ENCODE peak calls at places on chromosomes 2 and 18, in eight cellular contexts. One of them, this sample, is unnamed. For H3K9me3, the result is how much of the 10 kb centered on the place peaks cover.

GRCh38 chr18:12076424-12077140 is 17.1 kb upstream of the ANKRD62 start:
- DNase-seq in stomach: peak
- DNase-seq in K562: no peak
- DNase-seq in effector memory CD4-positive, alpha-beta T cell: no peak
- DNase-seq in spleen: peak
- DNase-seq in IMR-90: peak
- DNase-seq in osteoblast: peak
- DNase-seq in left lung: peak
- DNase-seq in this sample: no peak

GRCh38 chr2:12577086-12577485 is 139.7 kb upstream of the TRIB2 start:
- DNase-seq in stomach: no peak
- DNase-seq in K562: no peak
- DNase-seq in effector memory CD4-positive, alpha-beta T cell: no peak
- DNase-seq in spleen: no peak
- DNase-seq in IMR-90: no peak
- DNase-seq in osteoblast: no peak
- DNase-seq in left lung: no peak
- DNase-seq in this sample: no peak

GRCh38 chr2:222000326-222000725 is 298.5 kb downstream of the PAX3 start:
- DNase-seq in stomach: no peak
- DNase-seq in K562: no peak
- DNase-seq in effector memory CD4-positive, alpha-beta T cell: no peak
- DNase-seq in spleen: no peak
- DNase-seq in IMR-90: peak
- DNase-seq in osteoblast: no peak
- DNase-seq in left lung: no peak
- DNase-seq in this sample: no peak

GRCh38 chr2:24008672-24009366 is 1.1 kb upstream of the MFSD2B start:
- DNase-seq in stomach: no peak
- DNase-seq in K562: no peak
- DNase-seq in effector memory CD4-positive, alpha-beta T cell: no peak
- DNase-seq in spleen: no peak
- DNase-seq in IMR-90: no peak
- DNase-seq in osteoblast: no peak
- DNase-seq in left lung: no peak
- DNase-seq in this sample: no peak

GRCh38 chr2:120219766-120220165 is 3.4 kb downstream of the TMEM185B start:
- DNase-seq in stomach: peak
- DNase-seq in K562: no peak
- DNase-seq in effector memory CD4-positive, alpha-beta T cell: no peak
- DNase-seq in spleen: peak
- DNase-seq in IMR-90: no peak
- DNase-seq in osteoblast: peak
- DNase-seq in left lung: no peak
- DNase-seq in this sample: no peak

GRCh38 chr2:156647377-156648010 is 211.3 kb downstream of the GPD2 start:
- DNase-seq in stomach: no peak
- DNase-seq in K562: no peak
- DNase-seq in effector memory CD4-positive, alpha-beta T cell: no peak
- DNase-seq in spleen: no peak
- DNase-seq in IMR-90: no peak
- DNase-seq in osteoblast: peak
- DNase-seq in left lung: no peak
- DNase-seq in this sample: no peak

GRCh38 chr18:10194592-10194991 is 259.8 kb upstream of the APCDD1 start:
- DNase-seq in stomach: no peak
- DNase-seq in K562: no peak
- DNase-seq in effector memory CD4-positive, alpha-beta T cell: no peak
- DNase-seq in spleen: no peak
- DNase-seq in IMR-90: no peak
- DNase-seq in osteoblast: no peak
- DNase-seq in left lung: no peak
- DNase-seq in this sample: no peak

GRCh38 chr2:88832256-88832991 is 141.0 kb downstream of the RPIA start:
- DNase-seq in stomach: no peak
- DNase-seq in K562: no peak
- DNase-seq in effector memory CD4-positive, alpha-beta T cell: no peak
- DNase-seq in spleen: peak
- DNase-seq in IMR-90: no peak
- DNase-seq in osteoblast: no peak
- DNase-seq in left lung: no peak
- DNase-seq in this sample: no peak

GRCh38 chr2:2569836-2570235 is 238.8 kb upstream of the MYT1L start:
- DNase-seq in stomach: no peak
- DNase-seq in K562: no peak
- DNase-seq in effector memory CD4-positive, alpha-beta T cell: no peak
- DNase-seq in spleen: peak
- DNase-seq in IMR-90: no peak
- DNase-seq in osteoblast: no peak
- DNase-seq in left lung: no peak
- DNase-seq in this sample: no peak

GRCh38 chr2:109676346-109676897 is 62.3 kb downstream of the SOWAHC start:
- DNase-seq in stomach: no peak
- DNase-seq in K562: no peak
- DNase-seq in effector memory CD4-positive, alpha-beta T cell: no peak
- DNase-seq in spleen: no peak
- DNase-seq in IMR-90: no peak
- DNase-seq in osteoblast: no peak
- DNase-seq in left lung: no peak
- DNase-seq in this sample: no peak

GRCh38 chr2:217434183-217434620 is 568.6 kb downstream of the TNS1 start:
- DNase-seq in stomach: peak
- DNase-seq in K562: peak
- DNase-seq in effector memory CD4-positive, alpha-beta T cell: no peak
- DNase-seq in spleen: peak
- DNase-seq in IMR-90: peak
- DNase-seq in osteoblast: peak
- DNase-seq in left lung: peak
- DNase-seq in this sample: peak

GRCh38 chr18:987325-988186 is 82.9 kb downstream of the ADCYAP1 start:
- DNase-seq in stomach: no peak
- DNase-seq in K562: peak
- DNase-seq in effector memory CD4-positive, alpha-beta T cell: no peak
- DNase-seq in spleen: no peak
- DNase-seq in IMR-90: no peak
- DNase-seq in osteoblast: peak
- DNase-seq in left lung: no peak
- DNase-seq in this sample: no peak

GRCh38 chr2:105746177-105747080 is 1.7 kb downstream of the NCK2 start:
- DNase-seq in stomach: peak
- DNase-seq in K562: peak
- DNase-seq in effector memory CD4-positive, alpha-beta T cell: peak
- DNase-seq in spleen: peak
- DNase-seq in IMR-90: no peak
- DNase-seq in osteoblast: peak
- DNase-seq in left lung: peak
- DNase-seq in this sample: peak

GRCh38 chr2:158716921-158717320 is 78.2 kb upstream of the DAPL1 start:
- DNase-seq in stomach: no peak
- DNase-seq in K562: no peak
- DNase-seq in effector memory CD4-positive, alpha-beta T cell: no peak
- DNase-seq in spleen: no peak
- DNase-seq in IMR-90: no peak
- DNase-seq in osteoblast: no peak
- DNase-seq in left lung: no peak
- DNase-seq in this sample: no peak

GRCh38 chr18:35406666-35407065 is 29.5 kb upstream of the ZNF396 start:
- DNase-seq in stomach: no peak
- DNase-seq in K562: no peak
- DNase-seq in effector memory CD4-positive, alpha-beta T cell: no peak
- DNase-seq in spleen: no peak
- DNase-seq in IMR-90: no peak
- DNase-seq in osteoblast: no peak
- DNase-seq in left lung: no peak
- DNase-seq in this sample: no peak

GRCh38 chr18:2180586-2180985 is 390.7 kb downstream of the METTL4 start:
- DNase-seq in stomach: no peak
- DNase-seq in K562: no peak
- DNase-seq in effector memory CD4-positive, alpha-beta T cell: no peak
- DNase-seq in spleen: no peak
- DNase-seq in IMR-90: no peak
- DNase-seq in osteoblast: no peak
- DNase-seq in left lung: no peak
- DNase-seq in this sample: no peak

GRCh38 chr2:174826051-174826450 is 61.8 kb upstream of the CHRNA1 start:
- DNase-seq in stomach: no peak
- DNase-seq in K562: no peak
- DNase-seq in effector memory CD4-positive, alpha-beta T cell: no peak
- DNase-seq in spleen: no peak
- DNase-seq in IMR-90: no peak
- DNase-seq in osteoblast: peak
- DNase-seq in left lung: no peak
- DNase-seq in this sample: no peak

GRCh38 chr2:189516546-189516945 is 64.0 kb downstream of the SLC40A1 start:
- DNase-seq in stomach: no peak
- DNase-seq in K562: no peak
- DNase-seq in effector memory CD4-positive, alpha-beta T cell: no peak
- DNase-seq in spleen: no peak
- DNase-seq in IMR-90: no peak
- DNase-seq in osteoblast: no peak
- DNase-seq in left lung: no peak
- DNase-seq in this sample: no peak
- H3K27ac ChIP-seq in stomach: no peak
- H3K27ac ChIP-seq in K562: peak
- H3K27ac ChIP-seq in effector memory CD4-positive, alpha-beta T cell: no peak
- H3K27ac ChIP-seq in spleen: peak
- H3K27ac ChIP-seq in IMR-90: no peak
- H3K27ac ChIP-seq in osteoblast: no peak
- H3K27ac ChIP-seq in left lung: peak
- H3K27ac ChIP-seq in this sample: no peak

GRCh38 chr2:111656893-111657292 is 227.1 kb downstream of the ANAPC1 start:
- DNase-seq in stomach: no peak
- DNase-seq in K562: no peak
- DNase-seq in effector memory CD4-positive, alpha-beta T cell: no peak
- DNase-seq in spleen: no peak
- DNase-seq in IMR-90: no peak
- DNase-seq in osteoblast: no peak
- DNase-seq in left lung: no peak
- DNase-seq in this sample: no peak

GRCh38 chr2:111661286-111661940 is 222.6 kb downstream of the ANAPC1 start:
- DNase-seq in stomach: no peak
- DNase-seq in K562: no peak
- DNase-seq in effector memory CD4-positive, alpha-beta T cell: no peak
- DNase-seq in spleen: no peak
- DNase-seq in IMR-90: no peak
- DNase-seq in osteoblast: no peak
- DNase-seq in left lung: no peak
- DNase-seq in this sample: no peak

GRCh38 chr2:111657351-111657975 is 226.5 kb downstream of the ANAPC1 start:
- DNase-seq in stomach: no peak
- DNase-seq in K562: no peak
- DNase-seq in effector memory CD4-positive, alpha-beta T cell: no peak
- DNase-seq in spleen: no peak
- DNase-seq in IMR-90: no peak
- DNase-seq in osteoblast: no peak
- DNase-seq in left lung: no peak
- DNase-seq in this sample: no peak

GRCh38 chr2:111662039-111662740 is 221.8 kb downstream of the ANAPC1 start:
- DNase-seq in stomach: no peak
- DNase-seq in K562: no peak
- DNase-seq in effector memory CD4-positive, alpha-beta T cell: no peak
- DNase-seq in spleen: no peak
- DNase-seq in IMR-90: peak
- DNase-seq in osteoblast: peak
- DNase-seq in left lung: no peak
- DNase-seq in this sample: no peak

GRCh38 chr2:111659361-111660281 is 224.4 kb downstream of the ANAPC1 start:
- DNase-seq in stomach: peak
- DNase-seq in K562: no peak
- DNase-seq in effector memory CD4-positive, alpha-beta T cell: no peak
- DNase-seq in spleen: no peak
- DNase-seq in IMR-90: peak
- DNase-seq in osteoblast: peak
- DNase-seq in left lung: no peak
- DNase-seq in this sample: no peak
- H3K4me3 ChIP-seq in stomach: no peak
- H3K4me3 ChIP-seq in K562: no peak
- H3K4me3 ChIP-seq in effector memory CD4-positive, alpha-beta T cell: no peak
- H3K4me3 ChIP-seq in spleen: no peak
- H3K4me3 ChIP-seq in IMR-90: no peak
- H3K4me3 ChIP-seq in osteoblast: no peak
- H3K4me3 ChIP-seq in left lung: no peak
- H3K4me3 ChIP-seq in this sample: no peak

GRCh38 chr2:185221-185620 is 78.6 kb downstream of the SH3YL1 start:
- DNase-seq in stomach: no peak
- DNase-seq in K562: no peak
- DNase-seq in effector memory CD4-positive, alpha-beta T cell: no peak
- DNase-seq in spleen: no peak
- DNase-seq in IMR-90: no peak
- DNase-seq in osteoblast: no peak
- DNase-seq in left lung: no peak
- DNase-seq in this sample: no peak
- H3K9me3 ChIP-seq in stomach: under half
- H3K9me3 ChIP-seq in K562: under half
- H3K9me3 ChIP-seq in effector memory CD4-positive, alpha-beta T cell: under half
- H3K9me3 ChIP-seq in spleen: under half
- H3K9me3 ChIP-seq in IMR-90: under half
- H3K9me3 ChIP-seq in osteoblast: under half
- H3K9me3 ChIP-seq in left lung: under half
- H3K9me3 ChIP-seq in this sample: under half

GRCh38 chr2:238920053-238920452 is 72.2 kb downstream of the TWIST2 start:
- DNase-seq in stomach: no peak
- DNase-seq in K562: no peak
- DNase-seq in effector memory CD4-positive, alpha-beta T cell: no peak
- DNase-seq in spleen: no peak
- DNase-seq in IMR-90: no peak
- DNase-seq in osteoblast: peak
- DNase-seq in left lung: no peak
- DNase-seq in this sample: no peak

GRCh38 chr2:238919307-238919706 is 71.4 kb downstream of the TWIST2 start:
- DNase-seq in stomach: no peak
- DNase-seq in K562: no peak
- DNase-seq in effector memory CD4-positive, alpha-beta T cell: no peak
- DNase-seq in spleen: peak
- DNase-seq in IMR-90: no peak
- DNase-seq in osteoblast: no peak
- DNase-seq in left lung: no peak
- DNase-seq in this sample: no peak

GRCh38 chr2:238921259-238921658 is 73.4 kb downstream of the TWIST2 start:
- DNase-seq in stomach: no peak
- DNase-seq in K562: no peak
- DNase-seq in effector memory CD4-positive, alpha-beta T cell: no peak
- DNase-seq in spleen: peak
- DNase-seq in IMR-90: no peak
- DNase-seq in osteoblast: peak
- DNase-seq in left lung: no peak
- DNase-seq in this sample: no peak

GRCh38 chr2:238921681-238922319 is 73.9 kb downstream of the TWIST2 start:
- DNase-seq in stomach: no peak
- DNase-seq in K562: no peak
- DNase-seq in effector memory CD4-positive, alpha-beta T cell: no peak
- DNase-seq in spleen: peak
- DNase-seq in IMR-90: no peak
- DNase-seq in osteoblast: peak
- DNase-seq in left lung: no peak
- DNase-seq in this sample: no peak

DNA sequence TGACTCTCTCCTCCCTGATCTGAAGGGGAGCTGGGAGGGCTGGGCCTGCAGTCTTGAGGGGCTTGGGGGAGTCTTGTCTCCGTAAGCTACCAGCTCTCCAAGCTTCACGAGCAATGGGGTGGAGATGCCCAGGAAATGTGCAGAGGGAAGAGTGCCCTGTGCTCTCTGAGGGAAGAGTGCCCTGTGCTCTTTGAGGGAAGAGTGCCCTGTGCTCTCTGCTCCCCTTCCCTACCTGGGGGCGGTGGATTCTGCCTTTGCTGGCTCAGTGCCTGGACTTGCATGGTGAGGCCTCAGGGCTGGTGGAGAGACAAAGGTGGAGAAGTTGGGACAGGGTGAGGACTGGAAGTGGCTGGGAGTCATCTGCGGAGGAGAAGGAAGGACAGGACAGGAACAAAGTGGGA is 72.7 kb downstream of the TWIST2 start:
- DNase-seq in stomach: no peak
- DNase-seq in K562: no peak
- DNase-seq in effector memory CD4-positive, alpha-beta T cell: no peak
- DNase-seq in spleen: peak
- DNase-seq in IMR-90: no peak
- DNase-seq in osteoblast: peak
- DNase-seq in left lung: no peak
- DNase-seq in this sample: no peak
- H3K27ac ChIP-seq in stomach: no peak
- H3K27ac ChIP-seq in K562: no peak
- H3K27ac ChIP-seq in effector memory CD4-positive, alpha-beta T cell: no peak
- H3K27ac ChIP-seq in spleen: no peak
- H3K27ac ChIP-seq in IMR-90: no peak
- H3K27ac ChIP-seq in osteoblast: no peak
- H3K27ac ChIP-seq in left lung: no peak
- H3K27ac ChIP-seq in this sample: no peak

This sample was measured in CD8-positive, alpha-beta T cell.